ENCODE peak calls at places on chromosomes 4 and X, in nine cellular contexts. U is CD8-positive, alpha-beta memory T cell; X is NCI-H774; Z is HS-27A; S is AG04450; L is cardiac fibroblast; N is substantia nigra; W is cardiac muscle cell; Y is foreskin keratinocyte. R is an unnamed sample.

GRCh38 chr4:118941799-118942198 is 53.1 kb downstream of the SYNPO2 start:
- DNase-seq in U (no peak), X (peak; percentile 40), Z (no peak), S (no peak), L (peak; percentile 16), N (no peak), W (no peak), Y (no peak), R (no peak)

GRCh38 chrX:17174671-17175070 is 200.3 kb upstream of the NHS start:
- DNase-seq in U (no peak), X (no peak), Z (no peak), S (no peak), L (no peak), N (peak; percentile 5), W (no peak), Y (no peak), R (no peak)

GRCh38 chr4:5615496-5616075 is 92.8 kb downstream of the EVC2 start:
- DNase-seq in U (no peak), X (no peak), Z (no peak), S (no peak), L (no peak), N (no peak), W (no peak), Y (peak; percentile 42), R (no peak)

GRCh38 chrX:13463608-13464007 is 105.8 kb upstream of the EGFL6 start:
- DNase-seq in U (no peak), X (peak; percentile 59), Z (no peak), S (peak; percentile 90), L (peak; percentile 96), N (no peak), W (no peak), Y (peak; percentile 90), R (no peak)

GRCh38 chr4:93183589-93183988 is 645.0 kb upstream of the ATOH1 start:
- DNase-seq in U (no peak), X (peak; percentile 16), Z (no peak), S (no peak), L (no peak), N (no peak), W (peak; percentile 62), Y (peak; percentile 77), R (no peak)

GRCh38 chrX:107710617-107711391 is 64.8 kb downstream of the TSC22D3 start:
- DNase-seq in U (peak; percentile 89), X (no peak), Z (peak; percentile 46), S (peak; percentile 55), L (peak; percentile 97), N (no peak), W (no peak), Y (peak; percentile 90), R (peak; percentile 38)

GRCh38 chr4:118740869-118741268 is 55.7 kb downstream of the METTL14 start:
- DNase-seq in U (no peak), X (no peak), Z (no peak), S (no peak), L (peak; percentile 47), N (no peak), W (peak; percentile 55), Y (no peak), R (no peak)

GRCh38 chr4:155543126-155543765 is 123.4 kb upstream of the GUCY1A1 start:
- DNase-seq in U (no peak), X (no peak), Z (no peak), S (no peak), L (peak; percentile 76), N (no peak), W (no peak), Y (peak; percentile 68), R (no peak)

GRCh38 chrX:12946838-12947544 is 27.9 kb upstream of the TMSB4X start:
- DNase-seq in U (peak; percentile 73), X (peak; percentile 55), Z (peak; percentile 68), S (peak; percentile 58), L (peak; percentile 92), N (no peak), W (peak; percentile 69), Y (peak; percentile 89), R (no peak)

GRCh38 chr4:3418029-3418762 is 23.6 kb upstream of the HGFAC start:
- DNase-seq in U (no peak), X (no peak), Z (no peak), S (no peak), L (no peak), N (no peak), W (no peak), Y (no peak), R (no peak)

GRCh38 chrX:124033821-124034220 is 72.3 kb downstream of the STAG2 start:
- DNase-seq in U (no peak), X (no peak), Z (no peak), S (no peak), L (peak; percentile 54), N (no peak), W (no peak), Y (peak; percentile 52), R (no peak)

GRCh38 chr4:85952518-85952917 is 407.3 kb downstream of the MAPK10 start:
- DNase-seq in U (no peak), X (no peak), Z (no peak), S (no peak), L (peak; percentile 88), N (no peak), W (no peak), Y (no peak), R (no peak)

GRCh38 chr4:146439437-146439836 is 82.3 kb downstream of the SLC10A7 start:
- DNase-seq in U (no peak), X (no peak), Z (no peak), S (no peak), L (no peak), N (no peak), W (no peak), Y (no peak), R (no peak)

GRCh38 chrX:100194073-100194775 is 215.8 kb downstream of the PCDH19 start:
- DNase-seq in U (no peak), X (no peak), Z (no peak), S (no peak), L (no peak), N (no peak), W (no peak), Y (no peak), R (no peak)

GRCh38 chr4:47852121-47852520 is 14.3 kb upstream of the CORIN start:
- DNase-seq in U (no peak), X (no peak), Z (no peak), S (peak; percentile 69), L (peak; percentile 92), N (no peak), W (no peak), Y (no peak), R (no peak)

GRCh38 chr4:26238782-26239647 is 81.8 kb upstream of the RBPJ start:
- DNase-seq in U (no peak), X (peak; percentile 65), Z (no peak), S (no peak), L (peak; percentile 74), N (no peak), W (no peak), Y (peak; percentile 37), R (no peak)

GRCh38 chr4:145839151-145839550 is 99.5 kb downstream of the ZNF827 start:
- DNase-seq in U (no peak), X (no peak), Z (no peak), S (no peak), L (no peak), N (no peak), W (no peak), Y (no peak), R (no peak)

GRCh38 chr4:77586953-77587383 is 18.7 kb upstream of the CXCL13 start:
- DNase-seq in U (peak; percentile 60), X (no peak), Z (no peak), S (no peak), L (peak; percentile 59), N (no peak), W (no peak), Y (peak; percentile 93), R (peak; percentile 90)

GRCh38 chrX:50712777-50713176 is 101.2 kb downstream of the SHROOM4 start:
- DNase-seq in U (no peak), X (no peak), Z (no peak), S (no peak), L (no peak), N (no peak), W (no peak), Y (no peak), R (no peak)

GRCh38 chrX:154117566-154117965 is 20.0 kb upstream of the MECP2 start:
- DNase-seq in U (no peak), X (no peak), Z (no peak), S (no peak), L (no peak), N (no peak), W (no peak), Y (no peak), R (no peak)

GRCh38 chr4:105619193-105619931 is 66.9 kb downstream of the ARHGEF38 start:
- DNase-seq in U (no peak), X (peak; percentile 71), Z (no peak), S (no peak), L (no peak), N (no peak), W (peak; percentile 25), Y (no peak), R (no peak)

GRCh38 chr4:37758226-37758625 is 68.3 kb upstream of the PGM2 start:
- DNase-seq in U (no peak), X (no peak), Z (no peak), S (no peak), L (peak; percentile 91), N (no peak), W (peak; percentile 40), Y (peak; percentile 76), R (peak; percentile 71)

GRCh38 chrX:69501433-69501832 is 2.7 kb upstream of the NALF2 start:
- DNase-seq in U (no peak), X (no peak), Z (no peak), S (no peak), L (no peak), N (no peak), W (peak; percentile 5), Y (no peak), R (no peak)

GRCh38 chr4:42420120-42420519 is 22.8 kb downstream of the SHISA3 start:
- DNase-seq in U (no peak), X (no peak), Z (no peak), S (no peak), L (peak; percentile 15), N (no peak), W (no peak), Y (no peak), R (no peak)

GRCh38 chrX:18654873-18655836 is 16.8 kb downstream of the RS1 start:
- DNase-seq in U (no peak), X (peak; percentile 18), Z (no peak), S (no peak), L (peak; percentile 9), N (no peak), W (no peak), Y (peak; percentile 7), R (no peak)

GRCh38 chr4:82773049-82773448 is 25.5 kb downstream of the SCD5 start:
- DNase-seq in U (no peak), X (no peak), Z (no peak), S (no peak), L (no peak), N (no peak), W (no peak), Y (no peak), R (no peak)

GRCh38 chrX:26411045-26411444 is 195.1 kb downstream of the MAGEB5 start:
- DNase-seq in U (no peak), X (no peak), Z (no peak), S (no peak), L (peak; percentile 22), N (no peak), W (no peak), Y (peak; percentile 59), R (no peak)

GRCh38 chr4:113411496-113411938 is 350.0 kb downstream of the CAMK2D start:
- DNase-seq in U (no peak), X (no peak), Z (peak; percentile 73), S (peak; percentile 87), L (peak; percentile 91), N (no peak), W (no peak), Y (peak; percentile 90), R (no peak)

GRCh38 chr4:139933541-139933940 is 220.4 kb downstream of the MAML3 start:
- DNase-seq in U (no peak), X (no peak), Z (no peak), S (no peak), L (no peak), N (no peak), W (no peak), Y (no peak), R (no peak)

GRCh38 chrX:74419861-74420193 is 1.5 kb upstream of the SLC16A2 start:
- DNase-seq in U (peak; percentile 5), X (no peak), Z (no peak), S (no peak), L (peak; percentile 1), N (no peak), W (peak; percentile 14), Y (peak; percentile 21), R (no peak)

GRCh38 chrX:40878821-40879571 is 143.7 kb upstream of the MED14 start:
- DNase-seq in U (no peak), X (no peak), Z (no peak), S (no peak), L (no peak), N (no peak), W (no peak), Y (no peak), R (no peak)